ENCODE peak calls at places on chromosomes 5 and 9, in nine cellular contexts. B, S, H, E, K, D, T, V and X are unnamed samples.
A peak's percentile ranks its signal among the peaks of the same experiment; 100 is the strongest.

GRCh38 chr5:153517105-153517700 is 26.7 kb downstream of the GRIA1 start:
- DNase-seq in T (peak; percentile 12), B (no peak), V (no peak), D (no peak), H (no peak), S (no peak), E (no peak), K (no peak), X (no peak)

GRCh38 chr5:30832519-30832918 is 361.0 kb upstream of the CDH6 start:
- DNase-seq in K (no peak), V (no peak), S (no peak), E (no peak), D (no peak), B (no peak), T (no peak), H (no peak), X (peak; percentile 64)

GRCh38 chr5:65034782-65035181 is 266.1 kb downstream of the CWC27 start:
- DNase-seq in K (no peak), T (peak; percentile 67), D (no peak), H (no peak), S (no peak), V (no peak), B (no peak), E (no peak), X (no peak)

GRCh38 chr9:69178583-69179011 is 4.5 kb downstream of the TJP2 start:
- DNase-seq in K (no peak), E (no peak), S (peak; percentile 89), D (no peak), V (peak; percentile 63), T (no peak), H (no peak), B (no peak), X (peak; percentile 38)

GRCh38 chr5:89034588-89034987 is 151.6 kb upstream of the MEF2C start:
- DNase-seq in H (no peak), D (no peak), T (no peak), E (no peak), K (no peak), B (no peak), V (peak; percentile 32), S (peak; percentile 95), X (peak; percentile 39)

GRCh38 chr9:104339692-104340091 is 164.4 kb upstream of the OR13F1 start:
- DNase-seq in V (no peak), B (no peak), E (no peak), S (no peak), D (no peak), T (no peak), K (no peak), H (no peak), X (no peak)

GRCh38 chr9:136624184-136624951 is 38.3 kb upstream of the EGFL7 start:
- DNase-seq in E (no peak), S (no peak), V (no peak), B (no peak), D (no peak), T (no peak), H (no peak), K (peak; percentile 23), X (no peak)

GRCh38 chr5:89117131-89117644 is 234.2 kb upstream of the MEF2C start:
- DNase-seq in S (peak; percentile 64), V (peak; percentile 11), E (no peak), D (no peak), B (no peak), K (no peak), T (no peak), H (no peak), X (no peak)

GRCh38 chr9:13151489-13151888 is 128.0 kb downstream of the MPDZ start:
- DNase-seq in V (no peak), K (no peak), E (no peak), B (no peak), T (no peak), S (no peak), H (no peak), D (no peak), X (no peak)

GRCh38 chr9:35929188-35929718 is 20.0 kb downstream of the SPAAR start:
- DNase-seq in K (no peak), V (no peak), H (no peak), D (no peak), B (no peak), E (no peak), T (no peak), S (no peak), X (no peak)

GRCh38 chr9:38073882-38074281 is 4.9 kb upstream of the SHB start:
- DNase-seq in T (no peak), V (no peak), H (no peak), D (no peak), E (no peak), B (no peak), S (peak; percentile 65), K (no peak), X (no peak)

GRCh38 chr5:124663101-124663506 is 83.3 kb downstream of the ZNF608 start:
- DNase-seq in E (no peak), H (no peak), D (no peak), K (no peak), B (no peak), S (no peak), T (peak; percentile 47), V (peak; percentile 28), X (no peak)
- H3K27ac ChIP-seq in E (no peak overlapping the region), H (peak overlapping the region; percentile 81), D (peak overlapping the region; percentile 88), K (peak overlapping the region; percentile 54), B (no peak overlapping the region), S (no peak overlapping the region), T (no peak overlapping the region), V (no peak overlapping the region), X (no peak overlapping the region)

GRCh38 chr5:82174128-82174918 is 103.8 kb downstream of the RPS23 start:
- DNase-seq in S (peak; percentile 79), E (peak; percentile 70), V (peak; percentile 17), D (peak; percentile 58), T (peak; percentile 92), B (no peak), H (peak; percentile 74), K (peak; percentile 54), X (peak; percentile 53)
- TF ChIP-seq CTCF in S (peak; percentile 92), E (peak; percentile 67), V (peak; percentile 71), D (no peak), T (peak; percentile 89), B (peak; percentile 27), H (peak; percentile 63), K (peak; percentile 58), X (peak; percentile 86)

DNA sequence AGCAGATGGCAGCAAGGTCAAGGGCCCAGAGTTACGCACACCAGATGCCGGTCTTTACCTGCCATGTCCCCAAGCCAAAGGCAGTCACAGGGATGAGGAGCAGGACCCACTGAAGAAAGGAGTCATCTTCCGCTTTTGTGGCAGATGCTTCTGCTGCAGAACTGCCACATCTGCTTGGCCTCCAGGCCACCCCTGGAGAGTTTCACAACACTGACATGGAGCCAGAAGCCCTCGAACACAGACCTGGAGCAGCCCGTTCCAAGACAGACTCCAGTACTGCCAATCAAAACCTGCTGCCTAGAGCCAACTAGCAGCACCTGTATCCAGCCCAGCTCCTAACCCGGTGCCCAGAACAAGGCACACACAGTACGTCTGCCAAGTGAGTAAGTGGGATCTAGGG is 1.5 kb downstream of the SURF1 start:
- DNase-seq in K (no peak), B (no peak), V (no peak), E (no peak), S (no peak), D (no peak), T (no peak), H (no peak), X (no peak)
- H3K4me3 ChIP-seq in K (peak overlapping the region; percentile 96), B (no peak overlapping the region), V (peak overlapping the region; percentile 88), E (no peak overlapping the region), S (no peak overlapping the region), D (no peak overlapping the region), T (peak overlapping the region; percentile 94), H (no peak overlapping the region), X (no peak overlapping the region)

DNA sequence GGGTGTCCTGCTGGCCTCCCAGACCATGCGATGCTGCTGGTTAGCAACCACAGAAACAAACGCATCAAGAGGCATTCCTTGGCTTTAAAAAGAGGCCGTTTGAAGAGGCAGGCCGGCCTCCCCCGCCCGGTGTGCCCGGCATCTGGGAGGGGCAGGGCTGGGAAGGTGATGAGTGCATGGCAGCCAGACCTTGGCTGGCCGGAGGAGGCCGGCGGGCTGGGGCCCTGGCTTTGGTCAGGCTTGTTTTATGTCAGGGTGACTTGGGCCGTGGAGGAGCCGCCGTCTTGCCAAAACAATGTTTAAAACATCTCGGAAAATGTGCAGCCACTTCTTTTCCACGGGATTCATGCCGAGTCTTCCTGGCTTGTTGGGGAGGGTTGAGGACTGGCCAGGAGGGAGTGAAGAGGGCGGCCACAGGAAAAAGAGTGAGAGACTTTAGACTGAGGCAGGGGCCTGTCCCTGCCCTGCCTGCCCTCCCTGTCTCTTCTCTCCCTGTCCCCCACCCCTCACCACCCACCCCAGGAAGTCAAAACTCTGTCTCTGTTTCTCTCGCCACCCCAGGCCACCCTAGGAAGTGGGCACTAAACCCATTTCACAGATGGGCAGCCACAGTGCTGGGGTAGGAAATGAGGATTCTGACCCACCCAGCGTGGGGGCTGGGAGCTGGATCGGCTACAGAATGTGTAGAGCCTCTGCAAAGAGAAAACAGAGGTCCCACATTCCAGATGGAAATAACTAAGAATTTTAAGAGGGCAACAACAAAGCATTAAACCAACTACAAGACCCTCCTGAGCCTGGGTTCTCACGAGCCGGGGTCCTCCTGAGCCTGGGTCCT is 143.0 kb downstream of the RXRA start:
- DNase-seq in S (no peak), V (peak; percentile 34), K (peak; percentile 70), B (peak; percentile 83), E (no peak), H (no peak), D (peak; percentile 74), T (no peak), X (no peak)
- H3K27ac ChIP-seq in S (no peak overlapping the region), V (no peak overlapping the region), K (peak overlapping the region; percentile 28), B (peak overlapping the region; percentile 63), E (no peak overlapping the region), H (no peak overlapping the region), D (peak overlapping the region; percentile 11), T (no peak overlapping the region), X (no peak overlapping the region)

GRCh38 chr9:14315754-14316573 is 2.0 kb upstream of the NFIB start:
- DNase-seq in H (no peak), K (peak; percentile 31), T (peak; percentile 69), D (peak; percentile 41), B (peak; percentile 73), V (peak; percentile 7), S (peak; percentile 40), E (no peak), X (peak; percentile 22)
- TF ChIP-seq CTCF in H (no peak), K (no peak), T (no peak), D (no peak), B (no peak), V (no peak), S (no peak), E (no peak), X (no peak)